ENCODE peak calls at places on chromosomes 13 and 19, in eight cellular contexts. Q, W, N, T, U, P, X and G are unnamed samples.

GRCh38 chr19:38564981-38565685 is 52.6 kb downstream of the MAP4K1 start:
- DNase-seq in Q (peak; percentile 60), W (no peak), N (no peak), T (no peak), U (no peak), P (peak; percentile 5), X (no peak), G (no peak)

GRCh38 chr13:75458696-75459422 is 23.1 kb downstream of the TBC1D4 start:
- DNase-seq in Q (no peak), W (peak; percentile 41), N (no peak), T (no peak), U (no peak), P (no peak), X (no peak), G (no peak)

GRCh38 chr13:25171517-25172302 is at the start of gene AMER2:
- DNase-seq in Q (peak; percentile 36), W (peak; percentile 20), N (no peak), T (no peak), U (no peak), P (peak; percentile 38), X (no peak), G (no peak)

GRCh38 chr13:87035538-87035937 is 635.6 kb upstream of the SLITRK5 start:
- DNase-seq in Q (no peak), W (no peak), N (no peak), T (no peak), U (no peak), P (peak; percentile 0), X (no peak), G (no peak)

GRCh38 chr13:50730496-50731171 is 112.9 kb downstream of the DLEU7 start:
- DNase-seq in Q (no peak), W (no peak), N (no peak), T (no peak), U (no peak), P (no peak), X (no peak), G (no peak)

GRCh38 chr13:32309312-32309711 is 5.9 kb downstream of the ZAR1L start:
- DNase-seq in Q (no peak), W (no peak), N (peak; percentile 7), T (no peak), U (no peak), P (no peak), X (no peak), G (no peak)

GRCh38 chr19:29873024-29873800 is 61.4 kb downstream of the CCNE1 start:
- DNase-seq in Q (peak; percentile 92), W (peak; percentile 47), N (no peak), T (peak; percentile 90), U (peak; percentile 19), P (peak; percentile 34), X (no peak), G (peak; percentile 59)

GRCh38 chr13:114089341-114089740 is 43.1 kb downstream of the RASA3 start:
- DNase-seq in Q (no peak), W (no peak), N (no peak), T (peak; percentile 54), U (peak; percentile 5), P (no peak), X (no peak), G (no peak)

GRCh38 chr13:109697936-109698335 is 88.4 kb downstream of the IRS2 start:
- DNase-seq in Q (no peak), W (no peak), N (no peak), T (no peak), U (no peak), P (no peak), X (no peak), G (no peak)

GRCh38 chr13:95571941-95572340 is 19.4 kb downstream of the CLDN10 start:
- DNase-seq in Q (no peak), W (no peak), N (no peak), T (no peak), U (no peak), P (no peak), X (no peak), G (no peak)

GRCh38 chr13:26973946-26974345 is 197.7 kb downstream of the USP12 start:
- DNase-seq in Q (no peak), W (no peak), N (no peak), T (no peak), U (no peak), P (no peak), X (no peak), G (no peak)

GRCh38 chr13:23160241-23161175 is 20.3 kb upstream of the SGCG start:
- DNase-seq in Q (no peak), W (no peak), N (no peak), T (no peak), U (no peak), P (peak; percentile 13), X (no peak), G (no peak)

GRCh38 chr13:48679941-48680630 is 26.4 kb downstream of the CYSLTR2 start:
- DNase-seq in Q (no peak), W (no peak), N (no peak), T (no peak), U (no peak), P (no peak), X (no peak), G (no peak)

GRCh38 chr13:98406971-98407370 is 169.9 kb downstream of the STK24 start:
- DNase-seq in Q (no peak), W (no peak), N (no peak), T (no peak), U (no peak), P (no peak), X (no peak), G (no peak)

GRCh38 chr13:26698392-26699196 is 62.0 kb downstream of the GPR12 start:
- DNase-seq in Q (peak; percentile 82), W (peak; percentile 79), N (peak; percentile 81), T (peak; percentile 98), U (peak; percentile 81), P (peak; percentile 92), X (peak; percentile 81), G (peak; percentile 76)

GRCh38 chr19:38211206-38211605 is 12.8 kb downstream of the DPF1 start:
- DNase-seq in Q (peak; percentile 67), W (no peak), N (no peak), T (no peak), U (no peak), P (no peak), X (no peak), G (no peak)

GRCh38 chr13:94239135-94239534 is 240.3 kb downstream of the DCT start:
- DNase-seq in Q (no peak), W (no peak), N (peak; percentile 87), T (no peak), U (no peak), P (peak; percentile 63), X (no peak), G (no peak)

GRCh38 chr13:65499251-65499650 is 1730.9 kb downstream of the PCDH9 start:
- DNase-seq in Q (no peak), W (no peak), N (no peak), T (no peak), U (no peak), P (no peak), X (no peak), G (no peak)

GRCh38 chr13:51562011-51562671 is 22.1 kb upstream of the WDFY2 start:
- DNase-seq in Q (no peak), W (no peak), N (no peak), T (no peak), U (no peak), P (no peak), X (no peak), G (no peak)

GRCh38 chr19:29812881-29813275 is 1.1 kb downstream of the CCNE1 start:
- DNase-seq in Q (no peak), W (no peak), N (no peak), T (no peak), U (no peak), P (no peak), X (no peak), G (no peak)

DNA sequence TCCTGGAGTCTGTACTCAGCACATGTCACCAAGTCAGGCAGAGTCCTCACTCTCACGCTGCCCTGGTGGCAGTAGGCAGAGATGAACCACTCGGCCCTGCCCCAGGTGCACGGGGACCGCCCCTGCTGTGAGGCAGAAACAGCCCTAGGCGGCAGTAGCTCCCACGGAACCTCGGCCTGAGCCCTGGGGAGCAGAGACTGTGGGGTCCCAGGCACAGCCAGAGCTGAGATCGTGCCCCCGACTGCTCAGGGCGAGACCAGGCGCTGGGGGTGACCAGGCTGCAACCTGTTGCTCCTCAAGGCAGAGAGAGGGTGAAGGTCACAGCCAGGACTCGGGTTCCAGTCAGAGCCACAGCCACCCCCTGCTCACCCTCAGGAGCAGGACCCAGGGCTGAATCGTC is 34.9 kb downstream of the AP1M1 start:
- DNase-seq in Q (no peak), W (no peak), N (no peak), T (peak; percentile 61), U (no peak), P (no peak), X (no peak), G (no peak)
- TF ChIP-seq CTCF in Q (no peak), W (no peak), N (no peak), T (no peak), U (no peak), P (no peak), X (no peak), G (no peak)

GRCh38 chr19:50478901-50479715 is 2.5 kb upstream of the GARIN5A start:
- DNase-seq in Q (no peak), W (no peak), N (peak; percentile 44), T (no peak), U (no peak), P (peak; percentile 49), X (no peak), G (no peak)
- TF ChIP-seq CTCF in Q (peak; percentile 40), W (peak; percentile 60), N (peak; percentile 60), T (no peak), U (no peak), P (peak; percentile 60), X (no peak), G (peak; percentile 10)

GRCh38 chr19:18322318-18322758 is 538 bp downstream of the LSM4 start:
- DNase-seq in Q (peak; percentile 47), W (peak; percentile 46), N (peak; percentile 65), T (no peak), U (no peak), P (peak; percentile 60), X (peak; percentile 60), G (no peak)
- TF ChIP-seq CTCF in Q (no peak), W (no peak), N (peak; percentile 28), T (no peak), U (no peak), P (peak; percentile 24), X (no peak), G (no peak)

GRCh38 chr13:80873589-80873988 is 532.7 kb upstream of the SPRY2 start:
- DNase-seq in Q (no peak), W (no peak), N (no peak), T (no peak), U (no peak), P (no peak), X (no peak), G (peak; percentile 49)

GRCh38 chr13:80871481-80871880 is 530.6 kb upstream of the SPRY2 start:
- DNase-seq in Q (no peak), W (no peak), N (no peak), T (no peak), U (no peak), P (peak; percentile 36), X (no peak), G (no peak)

GRCh38 chr13:80870186-80870585 is 529.3 kb upstream of the SPRY2 start:
- DNase-seq in Q (no peak), W (no peak), N (no peak), T (no peak), U (no peak), P (no peak), X (no peak), G (no peak)
- TF ChIP-seq CTCF in Q (no peak), W (no peak), N (no peak), T (no peak), U (no peak), P (no peak), X (no peak), G (no peak)

GRCh38 chr13:80475718-80476117 is 134.8 kb upstream of the SPRY2 start:
- DNase-seq in Q (no peak), W (no peak), N (no peak), T (no peak), U (no peak), P (no peak), X (no peak), G (no peak)
- TF ChIP-seq CTCF in Q (no peak), W (no peak), N (no peak), T (no peak), U (no peak), P (no peak), X (no peak), G (no peak)